ENCODE peak calls at places on chromosomes 1 and 21, in nine cellular contexts. One of them, this sample, is unnamed.

GRCh38 chr1:233242827-233243483 is 52.6 kb downstream of the PCNX2 start:
- DNase-seq in ovary: no peak
- DNase-seq in K562: no peak
- DNase-seq in sigmoid colon: no peak
- DNase-seq in tibial nerve: no peak
- DNase-seq in stomach: no peak
- DNase-seq in upper lobe of left lung: no peak
- DNase-seq in A549: no peak
- DNase-seq in SK-N-SH: no peak
- DNase-seq in this sample: peak

GRCh38 chr21:16751705-16752104 is 761.1 kb upstream of the CXADR start:
- DNase-seq in ovary: no peak
- DNase-seq in K562: no peak
- DNase-seq in sigmoid colon: no peak
- DNase-seq in tibial nerve: no peak
- DNase-seq in stomach: no peak
- DNase-seq in upper lobe of left lung: no peak
- DNase-seq in A549: no peak
- DNase-seq in SK-N-SH: no peak
- DNase-seq in this sample: no peak

GRCh38 chr1:233057836-233058235 is 107.4 kb downstream of the NTPCR start:
- DNase-seq in ovary: no peak
- DNase-seq in K562: no peak
- DNase-seq in sigmoid colon: no peak
- DNase-seq in tibial nerve: no peak
- DNase-seq in stomach: no peak
- DNase-seq in upper lobe of left lung: no peak
- DNase-seq in A549: no peak
- DNase-seq in SK-N-SH: no peak
- DNase-seq in this sample: no peak

GRCh38 chr1:233006582-233006981 is 56.2 kb downstream of the NTPCR start:
- DNase-seq in ovary: no peak
- DNase-seq in K562: no peak
- DNase-seq in sigmoid colon: no peak
- DNase-seq in tibial nerve: no peak
- DNase-seq in stomach: no peak
- DNase-seq in upper lobe of left lung: no peak
- DNase-seq in A549: no peak
- DNase-seq in SK-N-SH: peak
- DNase-seq in this sample: no peak

GRCh38 chr21:18646114-18646513 is 242.5 kb upstream of the TMPRSS15 start:
- DNase-seq in ovary: no peak
- DNase-seq in K562: no peak
- DNase-seq in sigmoid colon: no peak
- DNase-seq in tibial nerve: no peak
- DNase-seq in stomach: no peak
- DNase-seq in upper lobe of left lung: no peak
- DNase-seq in A549: no peak
- DNase-seq in SK-N-SH: no peak
- DNase-seq in this sample: no peak

GRCh38 chr1:19423130-19423529 is 62.2 kb downstream of the CAPZB start:
- DNase-seq in ovary: no peak
- DNase-seq in K562: no peak
- DNase-seq in sigmoid colon: no peak
- DNase-seq in tibial nerve: no peak
- DNase-seq in stomach: no peak
- DNase-seq in upper lobe of left lung: no peak
- DNase-seq in A549: no peak
- DNase-seq in SK-N-SH: no peak
- DNase-seq in this sample: no peak

GRCh38 chr1:106964505-106964904 is 92.0 kb upstream of the PRMT6 start:
- DNase-seq in ovary: no peak
- DNase-seq in K562: no peak
- DNase-seq in sigmoid colon: no peak
- DNase-seq in tibial nerve: peak
- DNase-seq in stomach: no peak
- DNase-seq in upper lobe of left lung: no peak
- DNase-seq in A549: no peak
- DNase-seq in SK-N-SH: no peak
- DNase-seq in this sample: no peak

GRCh38 chr21:43864313-43864805 is 664 bp upstream of the AGPAT3 start:
- DNase-seq in ovary: peak
- DNase-seq in K562: peak
- DNase-seq in sigmoid colon: peak
- DNase-seq in tibial nerve: no peak
- DNase-seq in stomach: peak
- DNase-seq in upper lobe of left lung: peak
- DNase-seq in A549: peak
- DNase-seq in SK-N-SH: peak
- DNase-seq in this sample: peak

GRCh38 chr1:18963968-18964367 is 7.5 kb upstream of the IFFO2 start:
- DNase-seq in ovary: no peak
- DNase-seq in K562: no peak
- DNase-seq in sigmoid colon: peak
- DNase-seq in tibial nerve: no peak
- DNase-seq in stomach: no peak
- DNase-seq in upper lobe of left lung: no peak
- DNase-seq in A549: no peak
- DNase-seq in SK-N-SH: no peak
- DNase-seq in this sample: no peak

GRCh38 chr1:56435434-56436337 is 143.7 kb downstream of the PLPP3 start:
- DNase-seq in ovary: no peak
- DNase-seq in K562: no peak
- DNase-seq in sigmoid colon: no peak
- DNase-seq in tibial nerve: no peak
- DNase-seq in stomach: no peak
- DNase-seq in upper lobe of left lung: no peak
- DNase-seq in A549: no peak
- DNase-seq in SK-N-SH: no peak
- DNase-seq in this sample: no peak

GRCh38 chr1:40039245-40039756 is 1.2 kb upstream of the CAP1 start:
- DNase-seq in ovary: no peak
- DNase-seq in K562: no peak
- DNase-seq in sigmoid colon: peak
- DNase-seq in tibial nerve: peak
- DNase-seq in stomach: no peak
- DNase-seq in upper lobe of left lung: no peak
- DNase-seq in A549: no peak
- DNase-seq in SK-N-SH: no peak
- DNase-seq in this sample: no peak

DNA sequence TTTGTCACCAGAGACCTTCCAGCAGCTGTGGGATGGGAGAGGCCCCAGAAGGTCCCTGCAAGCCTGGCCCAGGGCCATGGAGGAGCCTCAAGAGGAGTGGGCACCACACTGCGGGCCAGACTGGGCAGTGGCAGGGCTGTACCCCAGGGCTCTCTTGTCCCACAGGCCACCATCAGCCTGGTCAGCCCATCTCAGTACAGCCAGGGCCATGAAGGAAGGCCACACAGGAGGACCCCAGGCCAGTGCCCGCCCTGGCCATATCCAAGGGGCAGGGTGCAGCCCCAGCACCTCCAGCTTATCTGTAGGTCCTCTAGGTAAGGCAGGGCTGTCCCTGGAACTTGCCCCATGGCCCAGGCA is 3.1 kb upstream of the GNB1 start:
- DNase-seq in ovary: no peak
- DNase-seq in K562: no peak
- DNase-seq in sigmoid colon: no peak
- DNase-seq in tibial nerve: no peak
- DNase-seq in stomach: no peak
- DNase-seq in upper lobe of left lung: peak
- DNase-seq in A549: no peak
- DNase-seq in SK-N-SH: no peak
- DNase-seq in this sample: no peak
- TF ChIP-seq EP300 in ovary: no peak
- TF ChIP-seq EP300 in K562: no peak
- TF ChIP-seq EP300 in sigmoid colon: no peak
- TF ChIP-seq EP300 in tibial nerve: no peak
- TF ChIP-seq EP300 in stomach: no peak
- TF ChIP-seq EP300 in upper lobe of left lung: no peak
- TF ChIP-seq EP300 in A549: no peak
- TF ChIP-seq EP300 in SK-N-SH: no peak
- TF ChIP-seq EP300 in this sample: no peak

DNA sequence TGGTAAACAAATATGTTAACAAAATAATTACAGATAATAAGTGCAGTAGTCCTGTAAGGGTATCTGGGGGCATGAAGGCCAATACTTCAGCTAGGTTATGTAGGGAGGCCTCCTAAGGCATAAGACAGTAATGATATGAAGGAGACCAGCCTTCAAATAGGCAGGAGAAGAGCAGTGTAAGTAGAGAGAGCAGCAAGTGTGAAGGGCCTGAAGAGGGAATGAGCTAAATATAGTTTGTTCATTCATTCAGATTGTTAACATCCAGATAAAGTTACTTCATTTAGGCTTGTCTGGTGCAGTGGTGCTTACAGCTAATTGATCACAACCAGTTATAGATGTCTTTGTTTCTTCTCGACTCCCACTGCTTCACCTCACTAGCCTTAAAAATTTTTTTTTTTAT is 71.1 kb downstream of the EPB41 start:
- DNase-seq in ovary: no peak
- DNase-seq in K562: no peak
- DNase-seq in sigmoid colon: no peak
- DNase-seq in tibial nerve: no peak
- DNase-seq in stomach: no peak
- DNase-seq in upper lobe of left lung: no peak
- DNase-seq in A549: no peak
- DNase-seq in SK-N-SH: no peak
- DNase-seq in this sample: no peak
- H3K27ac ChIP-seq in ovary: no peak
- H3K27ac ChIP-seq in K562: peak
- H3K27ac ChIP-seq in sigmoid colon: no peak
- H3K27ac ChIP-seq in tibial nerve: no peak
- H3K27ac ChIP-seq in stomach: no peak
- H3K27ac ChIP-seq in upper lobe of left lung: no peak
- H3K27ac ChIP-seq in A549: no peak
- H3K27ac ChIP-seq in SK-N-SH: no peak
- H3K27ac ChIP-seq in this sample: no peak

GRCh38 chr1:229570891-229571516 is 12.5 kb upstream of the ABCB10 start:
- DNase-seq in ovary: no peak
- DNase-seq in K562: no peak
- DNase-seq in sigmoid colon: no peak
- DNase-seq in tibial nerve: no peak
- DNase-seq in stomach: peak
- DNase-seq in upper lobe of left lung: no peak
- DNase-seq in A549: no peak
- DNase-seq in SK-N-SH: no peak
- DNase-seq in this sample: no peak
- TF ChIP-seq EP300 in ovary: no peak
- TF ChIP-seq EP300 in K562: no peak
- TF ChIP-seq EP300 in sigmoid colon: no peak
- TF ChIP-seq EP300 in tibial nerve: no peak
- TF ChIP-seq EP300 in stomach: no peak
- TF ChIP-seq EP300 in upper lobe of left lung: no peak
- TF ChIP-seq EP300 in A549: no peak
- TF ChIP-seq EP300 in SK-N-SH: no peak
- TF ChIP-seq EP300 in this sample: no peak

GRCh38 chr1:9822897-9823692 is 670 bp downstream of the CLSTN1 start:
- DNase-seq in ovary: peak
- DNase-seq in K562: peak
- DNase-seq in sigmoid colon: peak
- DNase-seq in tibial nerve: no peak
- DNase-seq in stomach: no peak
- DNase-seq in upper lobe of left lung: no peak
- DNase-seq in A549: peak
- DNase-seq in SK-N-SH: no peak
- DNase-seq in this sample: peak
- H3K27ac ChIP-seq in ovary: peak
- H3K27ac ChIP-seq in K562: peak
- H3K27ac ChIP-seq in sigmoid colon: peak
- H3K27ac ChIP-seq in tibial nerve: peak
- H3K27ac ChIP-seq in stomach: peak
- H3K27ac ChIP-seq in upper lobe of left lung: peak
- H3K27ac ChIP-seq in A549: peak
- H3K27ac ChIP-seq in SK-N-SH: no peak
- H3K27ac ChIP-seq in this sample: peak

DNA sequence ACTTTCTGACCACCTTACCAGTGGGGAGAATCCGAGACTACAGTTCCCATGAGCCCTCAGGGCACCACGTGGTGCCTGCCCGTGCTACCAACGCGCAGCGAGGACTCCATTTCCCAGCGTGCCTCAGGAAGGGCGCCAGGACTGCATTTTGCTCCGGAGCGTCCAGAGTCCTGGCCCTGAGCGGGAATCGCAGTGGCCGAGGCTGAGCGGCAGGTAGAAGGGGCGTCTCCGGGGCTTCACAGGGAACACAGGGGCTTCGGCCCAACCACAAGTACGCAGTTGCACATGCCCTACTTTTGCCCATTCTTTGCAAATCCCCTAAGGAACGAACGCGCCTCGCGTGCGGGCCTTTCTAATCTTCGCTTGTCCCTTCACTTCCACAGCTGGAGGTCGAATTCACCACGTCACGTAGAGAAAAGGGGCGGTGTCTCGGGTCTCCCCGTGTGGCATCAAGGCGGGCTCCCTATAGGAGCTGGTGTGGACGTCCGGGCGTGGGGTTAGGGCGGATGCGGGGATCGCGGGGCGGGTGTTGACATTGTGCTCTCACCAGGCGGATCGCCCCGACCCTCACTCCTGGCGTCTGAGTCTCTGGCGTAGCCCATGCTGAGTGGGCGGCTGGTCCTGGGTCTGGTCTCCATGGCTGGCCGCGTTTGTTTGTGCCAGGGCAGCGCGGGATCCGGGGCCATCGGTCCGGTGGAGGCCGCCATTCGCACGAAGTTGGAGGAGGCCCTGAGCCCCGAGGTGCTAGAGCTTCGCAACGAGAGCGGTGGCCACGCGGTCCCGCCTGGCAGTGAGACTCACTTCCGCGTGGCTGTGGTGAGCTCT is at the start of gene BOLA1:
- DNase-seq in ovary: peak
- DNase-seq in K562: no peak
- DNase-seq in sigmoid colon: peak
- DNase-seq in tibial nerve: peak
- DNase-seq in stomach: peak
- DNase-seq in upper lobe of left lung: peak
- DNase-seq in A549: peak
- DNase-seq in SK-N-SH: peak
- DNase-seq in this sample: peak
- TF ChIP-seq EP300 in ovary: peak
- TF ChIP-seq EP300 in K562: no peak
- TF ChIP-seq EP300 in sigmoid colon: no peak
- TF ChIP-seq EP300 in tibial nerve: peak
- TF ChIP-seq EP300 in stomach: no peak
- TF ChIP-seq EP300 in upper lobe of left lung: no peak
- TF ChIP-seq EP300 in A549: no peak
- TF ChIP-seq EP300 in SK-N-SH: no peak
- TF ChIP-seq EP300 in this sample: no peak

DNA sequence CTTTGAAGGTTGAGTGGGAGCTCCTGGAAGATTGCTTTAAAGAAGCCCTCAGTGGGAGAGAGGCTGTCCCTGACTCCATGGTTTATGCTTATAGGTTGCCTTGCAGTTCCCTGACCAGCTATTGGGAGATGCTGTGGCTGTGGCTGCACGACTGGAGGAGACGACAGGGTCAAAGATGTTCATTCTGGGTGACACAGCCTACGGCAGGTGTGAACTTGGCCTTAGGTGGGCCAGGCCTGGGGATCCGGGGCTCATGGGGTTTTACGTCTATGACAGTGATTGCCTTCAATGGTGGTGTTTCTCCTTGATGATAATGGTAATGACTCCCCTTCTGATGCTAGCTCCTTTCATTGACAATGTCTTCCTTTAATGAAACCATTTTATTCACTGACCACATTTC is 692 bp downstream of the DPH2 start:
- DNase-seq in ovary: no peak
- DNase-seq in K562: no peak
- DNase-seq in sigmoid colon: no peak
- DNase-seq in tibial nerve: no peak
- DNase-seq in stomach: no peak
- DNase-seq in upper lobe of left lung: no peak
- DNase-seq in A549: no peak
- DNase-seq in SK-N-SH: no peak
- DNase-seq in this sample: no peak
- H3K27ac ChIP-seq in ovary: no peak
- H3K27ac ChIP-seq in K562: peak
- H3K27ac ChIP-seq in sigmoid colon: no peak
- H3K27ac ChIP-seq in tibial nerve: no peak
- H3K27ac ChIP-seq in stomach: no peak
- H3K27ac ChIP-seq in upper lobe of left lung: peak
- H3K27ac ChIP-seq in A549: peak
- H3K27ac ChIP-seq in SK-N-SH: peak
- H3K27ac ChIP-seq in this sample: peak